ENCODE peak calls at places on chromosomes 2 and 18, in six cellular contexts. Q is H1, W is trophoblast cell, U is IMR-90, H is mesenchymal stem cell, I is neuronal stem cell. A is an unnamed sample.

GRCh38 chr2:187842978-187843847 is 289.0 kb upstream of the TFPI start:
- DNase-seq in U (peak), W (peak), H (peak), Q (no peak), I (peak), A (no peak)

GRCh38 chr2:172878260-172878659 is 142.6 kb downstream of the RAPGEF4 start:
- DNase-seq in U (peak), W (no peak), I (no peak), H (no peak), Q (no peak), A (no peak)

GRCh38 chr2:72173640-72174321 is 26.1 kb upstream of the CYP26B1 start:
- DNase-seq in H (peak), W (no peak), I (no peak), Q (no peak), U (peak), A (no peak)

GRCh38 chr2:3672861-3673670 is 15.1 kb downstream of the ALLC start:
- DNase-seq in I (no peak), W (no peak), U (no peak), Q (no peak), H (no peak), A (no peak)

GRCh38 chr18:41955688-41956087 is 654 bp downstream of the PIK3C3 start:
- DNase-seq in Q (no peak), H (no peak), I (no peak), U (no peak), W (no peak), A (no peak)

GRCh38 chr2:20355131-20355530 is 4.5 kb upstream of the PUM2 start:
- DNase-seq in W (no peak), Q (no peak), I (no peak), U (peak), H (peak), A (no peak)

GRCh38 chr2:225438263-225438662 is 38.8 kb downstream of the NYAP2 start:
- DNase-seq in I (no peak), H (no peak), U (no peak), Q (no peak), W (no peak), A (no peak)

GRCh38 chr2:233081731-233082221 is 21.6 kb downstream of the INPP5D start:
- DNase-seq in W (no peak), H (no peak), I (no peak), U (no peak), Q (no peak), A (no peak)

GRCh38 chr2:133952896-133953295 is 301.0 kb upstream of the MGAT5 start:
- DNase-seq in H (no peak), I (no peak), Q (no peak), W (no peak), U (no peak), A (no peak)

GRCh38 chr2:62736899-62737559 is 31.5 kb downstream of the EHBP1 start:
- DNase-seq in H (peak), Q (no peak), I (peak), W (no peak), U (no peak), A (no peak)

GRCh38 chr2:221572821-221573429 is 821 bp upstream of the EPHA4 start:
- DNase-seq in Q (no peak), U (peak), H (peak), W (peak), I (peak), A (peak)

GRCh38 chr2:47357475-47357874 is 45.5 kb upstream of the MSH2 start:
- DNase-seq in Q (no peak), I (no peak), H (peak), W (no peak), U (peak), A (no peak)

GRCh38 chr2:15729001-15729400 is 137.3 kb downstream of the DDX1 start:
- DNase-seq in U (no peak), W (no peak), Q (no peak), I (no peak), H (no peak), A (no peak)

GRCh38 chr2:28415010-28415409 is 22.4 kb downstream of the FOSL2 start:
- DNase-seq in I (no peak), U (no peak), W (no peak), Q (no peak), H (no peak), A (no peak)

GRCh38 chr2:165957030-165957675 is 3.6 kb upstream of the TTC21B start:
- DNase-seq in H (no peak), I (no peak), Q (no peak), U (no peak), W (no peak), A (peak)

GRCh38 chr2:156483741-156484173 is 47.6 kb downstream of the GPD2 start:
- DNase-seq in H (peak), U (no peak), W (no peak), I (no peak), Q (no peak), A (no peak)

GRCh38 chr2:188524519-188525113 is 232.9 kb downstream of the GULP1 start:
- DNase-seq in I (no peak), H (peak), W (peak), U (peak), Q (no peak), A (no peak)

GRCh38 chr2:127082974-127083373 is 24.0 kb downstream of the BIN1 start:
- DNase-seq in I (no peak), H (peak), U (peak), Q (no peak), W (no peak), A (no peak)

GRCh38 chr2:47404356-47404755 is 1.4 kb downstream of the MSH2 start:
- DNase-seq in U (no peak), H (no peak), W (no peak), Q (no peak), I (no peak), A (no peak)

GRCh38 chr2:226904592-226904991 is 68.7 kb downstream of the RHBDD1 start:
- DNase-seq in U (no peak), H (no peak), Q (no peak), W (no peak), I (no peak), A (no peak)

GRCh38 chr18:35345460-35345921 is 1.3 kb upstream of the ZNF24 start:
- DNase-seq in H (no peak), U (no peak), W (no peak), I (no peak), Q (no peak), A (no peak)

GRCh38 chr2:85583667-85584353 is 421 bp upstream of the VAMP5 start:
- DNase-seq in U (no peak), I (no peak), Q (no peak), W (no peak), H (no peak), A (no peak)

GRCh38 chr2:207584952-207585351 is 40.2 kb downstream of the METTL21A start:
- DNase-seq in Q (no peak), W (no peak), I (no peak), U (no peak), H (no peak), A (no peak)

GRCh38 chr2:17930773-17931172 is 52.3 kb downstream of the KCNS3 start:
- DNase-seq in H (no peak), I (no peak), W (no peak), Q (no peak), U (no peak), A (no peak)

GRCh38 chr2:233775414-233775813 is 2.7 kb upstream of the MROH2A start:
- DNase-seq in H (no peak), Q (no peak), W (no peak), I (no peak), U (no peak), A (no peak)

GRCh38 chr2:58194451-58194850 is 46.7 kb downstream of the FANCL start:
- DNase-seq in Q (no peak), I (no peak), U (no peak), W (no peak), H (no peak), A (no peak)

GRCh38 chr2:103788875-103789715 is 1027.3 kb downstream of the TMEM182 start:
- DNase-seq in H (peak), Q (no peak), W (no peak), I (peak), U (no peak), A (peak)
- H4K91ac ChIP-seq in H (no peak), Q (no peak), W (no peak), I (no peak), U (no peak), A (no peak)

GRCh38 chr2:42874838-42875801 is 82.7 kb upstream of the HAAO start:
- DNase-seq in U (no peak), W (no peak), I (no peak), H (no peak), Q (no peak), A (peak)
- H4K91ac ChIP-seq in U (no peak), W (no peak), I (no peak), H (no peak), Q (no peak), A (no peak)

GRCh38 chr2:205158404-205158803 is 523.9 kb upstream of the NRP2 start:
- DNase-seq in I (no peak), H (no peak), Q (no peak), W (no peak), U (no peak), A (no peak)

GRCh38 chr2:205161156-205161555 is 521.1 kb upstream of the NRP2 start:
- DNase-seq in U (peak), W (no peak), I (no peak), Q (no peak), H (peak), A (no peak)

GRCh38 chr2:205156457-205156856 is 525.8 kb upstream of the NRP2 start:
- DNase-seq in Q (no peak), I (no peak), U (no peak), H (no peak), W (no peak), A (no peak)
- H4K91ac ChIP-seq in Q (no peak), I (no peak), U (no peak), H (no peak), W (no peak), A (no peak)

DNA sequence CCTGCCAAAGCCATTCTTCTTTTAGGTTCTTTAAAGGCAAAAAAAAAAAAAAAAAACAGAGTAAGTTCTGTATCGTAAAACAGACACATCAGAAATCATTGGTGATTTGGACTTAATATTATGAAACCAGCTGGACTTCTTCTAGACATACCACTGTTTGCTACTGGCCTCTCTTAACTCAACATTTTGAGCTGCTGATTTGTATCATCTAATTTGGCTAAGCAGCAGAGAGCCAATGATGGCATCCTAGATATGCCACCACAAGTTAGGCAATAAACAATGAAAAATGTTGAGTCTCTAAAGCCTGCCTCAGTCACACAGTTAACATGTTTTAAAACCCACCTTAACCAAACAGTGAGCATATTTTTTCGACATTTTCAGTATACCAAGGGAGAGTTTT is 1034.3 kb upstream of the NXPH2 start:
- DNase-seq in Q (no peak), H (no peak), I (no peak), W (no peak), U (no peak), A (no peak)
- H4K91ac ChIP-seq in Q (no peak), H (no peak), I (no peak), W (no peak), U (no peak), A (no peak)

DNA sequence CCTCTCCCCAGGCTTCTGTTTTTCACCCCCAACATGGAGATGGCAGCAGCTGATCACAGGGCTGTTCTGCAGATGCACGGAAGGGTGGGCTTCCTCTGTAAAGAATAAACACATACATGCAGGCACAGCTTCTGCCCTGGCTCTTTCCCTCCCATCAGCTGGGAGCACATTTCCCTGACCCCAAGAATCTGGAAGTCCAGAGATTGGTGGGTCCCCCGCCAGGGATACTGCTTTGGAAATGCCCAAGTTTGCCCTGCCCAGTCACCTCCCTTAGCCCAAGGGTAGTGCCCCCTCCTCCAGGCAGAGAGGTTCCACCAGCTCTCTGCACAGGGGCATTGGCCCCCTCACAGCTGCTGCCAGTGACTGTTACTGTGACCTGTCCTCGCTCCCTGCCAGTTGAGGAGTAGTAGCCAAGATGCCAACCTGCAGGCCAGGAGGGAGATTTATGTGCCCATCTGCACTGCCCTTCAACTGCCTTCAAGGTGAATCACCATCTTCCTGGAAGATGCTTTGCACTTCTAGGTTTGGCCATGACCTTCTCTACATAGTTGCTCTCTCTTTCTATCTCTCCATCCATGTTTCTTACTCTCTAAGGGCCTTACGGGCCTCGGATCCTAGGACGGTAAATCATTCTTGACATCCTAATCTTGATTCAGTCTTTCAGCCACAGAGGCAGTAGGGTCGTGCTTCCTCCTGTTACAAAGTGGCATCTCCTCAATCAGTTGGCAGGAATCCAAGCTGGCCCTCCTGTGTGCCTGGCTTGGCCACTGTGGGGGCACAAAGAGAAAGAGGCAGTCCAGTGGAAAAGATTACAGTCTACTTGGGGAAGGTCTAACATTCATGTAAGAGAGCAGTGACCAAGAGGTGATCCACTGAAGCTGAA is 121.8 kb downstream of the CTIF start:
- DNase-seq in U (no peak), H (no peak), W (no peak), I (no peak), Q (no peak), A (no peak)
- H4K91ac ChIP-seq in U (peak), H (peak), W (no peak), I (no peak), Q (no peak), A (no peak)

GRCh38 chr2:59585657-59586056 is 967.8 kb downstream of the BCL11A start:
- DNase-seq in W (no peak), U (no peak), H (no peak), Q (no peak), I (peak), A (no peak)
- H4K91ac ChIP-seq in W (no peak), U (no peak), H (no peak), Q (no peak), I (no peak), A (no peak)

DNA sequence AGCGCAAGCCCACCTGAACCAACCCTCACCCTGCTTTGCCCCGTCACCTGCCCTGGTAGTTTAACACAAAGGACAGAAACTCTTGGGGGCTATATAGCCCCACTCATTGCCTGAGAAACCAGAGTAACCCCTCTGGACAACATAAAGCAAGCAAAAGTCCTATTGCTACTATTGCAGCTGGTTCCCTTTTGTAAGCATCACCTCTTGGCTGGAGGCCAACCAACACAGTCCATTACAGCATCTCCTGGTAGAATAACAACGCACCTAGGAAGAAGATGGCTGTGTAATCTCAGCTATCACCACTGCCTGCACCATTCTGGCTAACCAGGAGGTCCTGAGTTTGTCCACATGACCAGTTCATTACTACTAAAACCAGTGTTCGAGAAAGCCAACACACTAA is 36.4 kb downstream of the FLACC1 start:
- DNase-seq in W (no peak), I (no peak), U (no peak), H (no peak), Q (no peak), A (no peak)
- H4K91ac ChIP-seq in W (no peak), I (no peak), U (no peak), H (no peak), Q (no peak), A (no peak)